ENCODE peak calls at places on chromosomes 16 and 17, in six cellular contexts. One of them, this sample, is unnamed.

GRCh38 chr17:77571562-77571981 is 386.9 kb upstream of the TNRC6C start:
- DNase-seq in HepG2: no peak
- DNase-seq in trophoblast cell: no peak
- DNase-seq in left lung: no peak
- DNase-seq in brain microvascular endothelial cell: peak
- DNase-seq in dermis blood vessel endothelial cell: peak
- DNase-seq in this sample: no peak

GRCh38 chr16:74601131-74601871 is 5.6 kb downstream of the GLG1 start:
- DNase-seq in HepG2: no peak
- DNase-seq in dermis blood vessel endothelial cell: no peak
- DNase-seq in brain microvascular endothelial cell: no peak
- DNase-seq in trophoblast cell: no peak
- DNase-seq in left lung: no peak
- DNase-seq in this sample: no peak

GRCh38 chr17:76353004-76353598 is 615 bp downstream of the PRPSAP1 start:
- DNase-seq in dermis blood vessel endothelial cell: peak
- DNase-seq in left lung: peak
- DNase-seq in HepG2: no peak
- DNase-seq in brain microvascular endothelial cell: no peak
- DNase-seq in trophoblast cell: no peak
- DNase-seq in this sample: peak

GRCh38 chr17:27630607-27631408 is at the start of gene LGALS9:
- DNase-seq in left lung: no peak
- DNase-seq in brain microvascular endothelial cell: peak
- DNase-seq in HepG2: no peak
- DNase-seq in trophoblast cell: peak
- DNase-seq in dermis blood vessel endothelial cell: peak
- DNase-seq in this sample: no peak

GRCh38 chr16:1810536-1810935 is 16.1 kb downstream of the HAGH start:
- DNase-seq in HepG2: no peak
- DNase-seq in left lung: peak
- DNase-seq in dermis blood vessel endothelial cell: no peak
- DNase-seq in trophoblast cell: no peak
- DNase-seq in brain microvascular endothelial cell: no peak
- DNase-seq in this sample: no peak

GRCh38 chr16:7888421-7888820 is 555.8 kb downstream of the RBFOX1 start:
- DNase-seq in trophoblast cell: no peak
- DNase-seq in left lung: no peak
- DNase-seq in brain microvascular endothelial cell: no peak
- DNase-seq in dermis blood vessel endothelial cell: no peak
- DNase-seq in HepG2: no peak
- DNase-seq in this sample: no peak

GRCh38 chr16:2852731-2853507 is 5.1 kb downstream of the PRSS22 start:
- DNase-seq in left lung: peak
- DNase-seq in HepG2: no peak
- DNase-seq in brain microvascular endothelial cell: no peak
- DNase-seq in dermis blood vessel endothelial cell: no peak
- DNase-seq in trophoblast cell: no peak
- DNase-seq in this sample: no peak

GRCh38 chr17:66351053-66351452 is 48.6 kb downstream of the PRKCA start:
- DNase-seq in trophoblast cell: no peak
- DNase-seq in left lung: peak
- DNase-seq in HepG2: no peak
- DNase-seq in brain microvascular endothelial cell: no peak
- DNase-seq in dermis blood vessel endothelial cell: peak
- DNase-seq in this sample: no peak

GRCh38 chr17:57924677-57925076 is 30.5 kb downstream of the CUEDC1 start:
- DNase-seq in left lung: no peak
- DNase-seq in brain microvascular endothelial cell: no peak
- DNase-seq in HepG2: no peak
- DNase-seq in trophoblast cell: no peak
- DNase-seq in dermis blood vessel endothelial cell: no peak
- DNase-seq in this sample: no peak

GRCh38 chr16:70770968-70771552 is 29.9 kb downstream of the VAC14 start:
- DNase-seq in dermis blood vessel endothelial cell: peak
- DNase-seq in HepG2: peak
- DNase-seq in trophoblast cell: peak
- DNase-seq in brain microvascular endothelial cell: peak
- DNase-seq in left lung: peak
- DNase-seq in this sample: no peak

GRCh38 chr17:80426671-80427326 is 11.8 kb downstream of the ENDOV start:
- DNase-seq in dermis blood vessel endothelial cell: peak
- DNase-seq in HepG2: peak
- DNase-seq in trophoblast cell: peak
- DNase-seq in brain microvascular endothelial cell: peak
- DNase-seq in left lung: peak
- DNase-seq in this sample: peak

This sample was measured in RWPE2.